ENCODE peak calls at places on chromosomes 2 and 18, in six cellular contexts. O is K562, A is A549, G is stomach, U is sigmoid colon, T is ovary. I is an unnamed sample.

GRCh38 chr2:191195021-191195420 is 44.2 kb upstream of the STAT4 start:
- DNase-seq in A (no peak), U (no peak), G (no peak), O (no peak), T (no peak), I (no peak)

GRCh38 chr18:23307567-23308295 is 145.4 kb upstream of the RIOK3 start:
- DNase-seq in T (no peak), G (no peak), O (no peak), U (no peak), A (no peak), I (no peak)

GRCh38 chr18:7809455-7809854 is 242.3 kb downstream of the PTPRM start:
- DNase-seq in U (no peak), A (no peak), T (no peak), G (no peak), O (no peak), I (no peak)

GRCh38 chr2:30433902-30434301 is 13.1 kb upstream of the LCLAT1 start:
- DNase-seq in G (no peak), O (no peak), T (no peak), A (no peak), U (no peak), I (no peak)

GRCh38 chr18:58615150-58616132 is 13.4 kb downstream of the ALPK2 start:
- DNase-seq in G (peak), U (no peak), O (no peak), A (no peak), T (no peak), I (peak)

GRCh38 chr18:76979111-76979751 is 153.4 kb downstream of the MBP start:
- DNase-seq in G (no peak), O (no peak), T (no peak), U (no peak), A (no peak), I (no peak)

GRCh38 chr2:166375736-166376487 is at the start of gene SCN9A:
- DNase-seq in O (peak), T (peak), G (peak), U (peak), A (peak), I (peak)

GRCh38 chr2:8462899-8463648 is 218.8 kb upstream of the ID2 start:
- DNase-seq in O (no peak), G (peak), A (no peak), U (peak), T (no peak), I (no peak)

GRCh38 chr2:71938659-71939587 is 208.7 kb downstream of the CYP26B1 start:
- DNase-seq in A (no peak), O (no peak), T (no peak), U (no peak), G (no peak), I (peak)

GRCh38 chr2:209613941-209614340 is 157.7 kb upstream of the UNC80 start:
- DNase-seq in T (no peak), G (no peak), O (no peak), U (no peak), A (no peak), I (no peak)

GRCh38 chr2:144489315-144489920 is 30.5 kb downstream of the ZEB2 start:
- DNase-seq in T (no peak), O (no peak), G (no peak), A (no peak), U (no peak), I (no peak)

GRCh38 chr18:49768051-49768391 is 45.3 kb downstream of the ACAA2 start:
- DNase-seq in O (no peak), T (peak), U (no peak), A (peak), G (peak), I (peak)

GRCh38 chr2:241272298-241272721 is 43.2 kb downstream of the HDLBP start:
- DNase-seq in U (peak), O (no peak), T (peak), G (peak), A (peak), I (peak)

GRCh38 chr2:120631241-120631640 is 104.4 kb upstream of the GLI2 start:
- DNase-seq in G (no peak), T (no peak), U (no peak), O (no peak), A (no peak), I (no peak)

GRCh38 chr2:59567115-59567514 is 986.3 kb downstream of the BCL11A start:
- DNase-seq in T (peak), A (no peak), U (no peak), O (no peak), G (no peak), I (peak)
- TF ChIP-seq EP300 in T (no peak), A (no peak), U (no peak), O (no peak), G (no peak), I (no peak)

GRCh38 chr2:46352621-46353020 is 55.4 kb downstream of the EPAS1 start:
- DNase-seq in T (no peak), U (no peak), O (no peak), G (no peak), A (no peak), I (no peak)
- TF ChIP-seq CTCF in T (no peak), U (no peak), O (no peak), G (no peak), A (no peak), I (no peak)

DNA sequence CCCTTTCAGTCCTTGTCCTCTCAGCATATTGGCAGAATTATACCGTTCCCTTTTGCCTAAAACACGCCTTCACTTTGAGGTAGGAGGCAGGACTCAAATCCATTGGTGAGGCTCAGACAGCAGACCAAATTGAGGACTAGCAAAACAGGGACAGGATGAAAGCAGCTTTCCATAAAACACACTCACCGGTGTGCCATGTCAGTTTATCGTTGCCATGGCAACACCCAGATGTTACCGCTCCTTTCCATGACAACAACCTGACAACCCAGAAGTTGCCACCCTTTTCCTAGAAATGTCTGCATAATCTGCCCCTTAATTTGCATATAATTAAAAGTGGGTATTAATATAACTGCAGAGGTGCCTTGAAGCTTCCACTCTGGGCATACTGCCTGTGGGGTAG is 730.4 kb downstream of the METTL4 start:
- DNase-seq in G (no peak), O (no peak), U (no peak), T (no peak), A (no peak), I (no peak)
- TF ChIP-seq EP300 in G (no peak), O (no peak), U (no peak), T (no peak), A (no peak), I (no peak)

GRCh38 chr2:219205981-219206441 is 571 bp upstream of the ZFAND2B start:
- DNase-seq in T (no peak), U (peak), O (no peak), G (no peak), A (no peak), I (no peak)

GRCh38 chr2:219205165-219205538 is 1.4 kb upstream of the ZFAND2B start:
- DNase-seq in A (no peak), U (peak), G (no peak), T (no peak), O (no peak), I (no peak)

GRCh38 chr2:219207254-219207883 is 787 bp downstream of the ZFAND2B start:
- DNase-seq in G (no peak), T (peak), U (peak), A (no peak), O (no peak), I (no peak)

GRCh38 chr2:219207884-219208740 is 1.5 kb downstream of the ZFAND2B start:
- DNase-seq in A (peak), T (peak), G (no peak), U (peak), O (no peak), I (no peak)

GRCh38 chr2:219206442-219207253 is at the start of gene ZFAND2B:
- DNase-seq in G (peak), T (peak), U (peak), O (peak), A (peak), I (peak)
- TF ChIP-seq CTCF in G (no peak), T (peak), U (peak), O (no peak), A (no peak), I (peak)

GRCh38 chr2:43812947-43813346 is 25.7 kb downstream of the ABCG5 start:
- DNase-seq in G (no peak), A (no peak), O (no peak), U (no peak), T (no peak), I (no peak)
- TF ChIP-seq EP300 in G (no peak), A (no peak), O (no peak), U (no peak), T (no peak), I (no peak)

GRCh38 chr18:63511285-63511684 is 30.9 kb upstream of the SERPINB12 start:
- DNase-seq in A (peak), U (no peak), T (no peak), O (peak), G (no peak), I (no peak)

GRCh38 chr18:63514326-63514725 is 27.8 kb upstream of the SERPINB12 start:
- DNase-seq in O (no peak), G (no peak), T (no peak), U (no peak), A (no peak), I (no peak)

GRCh38 chr18:63518178-63519012 is 23.8 kb upstream of the SERPINB12 start:
- DNase-seq in A (peak), U (peak), T (peak), G (peak), O (peak), I (peak)

GRCh38 chr18:63515799-63516198 is 26.4 kb upstream of the SERPINB12 start:
- DNase-seq in T (no peak), U (no peak), A (no peak), O (no peak), G (no peak), I (no peak)

GRCh38 chr18:63515279-63515678 is 26.9 kb upstream of the SERPINB12 start:
- DNase-seq in O (no peak), T (no peak), A (no peak), U (no peak), G (no peak), I (no peak)
- TF ChIP-seq CTCF in O (no peak), T (no peak), A (no peak), U (no peak), G (no peak), I (no peak)